ENCODE peak calls at places on chromosome 15, in six cellular contexts. One of them, this sample, is unnamed.

GRCh38 chr15:25175789-25176615 is 221.2 kb downstream of the SNRPN start:
- DNase-seq in cardiac fibroblast: no peak
- DNase-seq in dorsolateral prefrontal cortex: peak; percentile 18
- DNase-seq in hepatocyte: peak; percentile 1
- DNase-seq in adrenal gland: no peak
- DNase-seq in type B pancreatic cell: peak; percentile 58
- DNase-seq in this sample: peak; percentile 69

GRCh38 chr15:89746386-89746974 is 4.6 kb downstream of the MESP1 start:
- DNase-seq in cardiac fibroblast: no peak
- DNase-seq in dorsolateral prefrontal cortex: no peak
- DNase-seq in hepatocyte: no peak
- DNase-seq in adrenal gland: no peak
- DNase-seq in type B pancreatic cell: no peak
- DNase-seq in this sample: no peak

GRCh38 chr15:87293016-87293415 is 963.5 kb downstream of the NTRK3 start:
- DNase-seq in cardiac fibroblast: no peak
- DNase-seq in dorsolateral prefrontal cortex: no peak
- DNase-seq in hepatocyte: no peak
- DNase-seq in adrenal gland: no peak
- DNase-seq in type B pancreatic cell: no peak
- DNase-seq in this sample: no peak

GRCh38 chr15:95304116-95304873 is 1026.2 kb upstream of the NR2F2 start:
- DNase-seq in cardiac fibroblast: peak; percentile 76
- DNase-seq in dorsolateral prefrontal cortex: no peak
- DNase-seq in hepatocyte: peak; percentile 30
- DNase-seq in adrenal gland: no peak
- DNase-seq in type B pancreatic cell: no peak
- DNase-seq in this sample: no peak

GRCh38 chr15:101332061-101332467 is 37.0 kb upstream of the SNRPA1 start:
- DNase-seq in cardiac fibroblast: no peak
- DNase-seq in dorsolateral prefrontal cortex: no peak
- DNase-seq in hepatocyte: no peak
- DNase-seq in adrenal gland: no peak
- DNase-seq in type B pancreatic cell: no peak
- DNase-seq in this sample: peak; percentile 74

GRCh38 chr15:47485419-47485818 is 231.9 kb upstream of the SEMA6D start:
- DNase-seq in cardiac fibroblast: no peak
- DNase-seq in dorsolateral prefrontal cortex: no peak
- DNase-seq in hepatocyte: no peak
- DNase-seq in adrenal gland: no peak
- DNase-seq in type B pancreatic cell: no peak
- DNase-seq in this sample: no peak

GRCh38 chr15:101022876-101023275 is 103.7 kb downstream of the LRRK1 start:
- DNase-seq in cardiac fibroblast: no peak
- DNase-seq in dorsolateral prefrontal cortex: no peak
- DNase-seq in hepatocyte: no peak
- DNase-seq in adrenal gland: no peak
- DNase-seq in type B pancreatic cell: no peak
- DNase-seq in this sample: peak; percentile 81

GRCh38 chr15:72345280-72345679 is 25.3 kb upstream of the CELF6 start:
- DNase-seq in cardiac fibroblast: no peak
- DNase-seq in dorsolateral prefrontal cortex: no peak
- DNase-seq in hepatocyte: no peak
- DNase-seq in adrenal gland: no peak
- DNase-seq in type B pancreatic cell: no peak
- DNase-seq in this sample: no peak

GRCh38 chr15:44194397-44195150 is 497 bp downstream of the FRMD5 start:
- DNase-seq in cardiac fibroblast: peak; percentile 73
- DNase-seq in dorsolateral prefrontal cortex: peak; percentile 37
- DNase-seq in hepatocyte: peak; percentile 73
- DNase-seq in adrenal gland: peak; percentile 68
- DNase-seq in type B pancreatic cell: peak; percentile 70
- DNase-seq in this sample: no peak

GRCh38 chr15:101497017-101497416 is 7.5 kb upstream of the PCSK6 start:
- DNase-seq in cardiac fibroblast: no peak
- DNase-seq in dorsolateral prefrontal cortex: no peak
- DNase-seq in hepatocyte: no peak
- DNase-seq in adrenal gland: no peak
- DNase-seq in type B pancreatic cell: no peak
- DNase-seq in this sample: peak; percentile 67

GRCh38 chr15:69117431-69117841 is 43.0 kb upstream of the GLCE start:
- DNase-seq in cardiac fibroblast: no peak
- DNase-seq in dorsolateral prefrontal cortex: no peak
- DNase-seq in hepatocyte: no peak
- DNase-seq in adrenal gland: no peak
- DNase-seq in type B pancreatic cell: no peak
- DNase-seq in this sample: no peak

GRCh38 chr15:48993411-48993810 is 29.7 kb upstream of the SHC4 start:
- DNase-seq in cardiac fibroblast: no peak
- DNase-seq in dorsolateral prefrontal cortex: no peak
- DNase-seq in hepatocyte: no peak
- DNase-seq in adrenal gland: no peak
- DNase-seq in type B pancreatic cell: no peak
- DNase-seq in this sample: no peak

GRCh38 chr15:59685737-59686297 is 3.3 kb downstream of the BNIP2 start:
- DNase-seq in cardiac fibroblast: peak; percentile 59
- DNase-seq in dorsolateral prefrontal cortex: no peak
- DNase-seq in hepatocyte: no peak
- DNase-seq in adrenal gland: no peak
- DNase-seq in type B pancreatic cell: no peak
- DNase-seq in this sample: no peak

GRCh38 chr15:73388256-73388781 is 19.6 kb upstream of the HCN4 start:
- DNase-seq in cardiac fibroblast: peak; percentile 79
- DNase-seq in dorsolateral prefrontal cortex: no peak
- DNase-seq in hepatocyte: peak; percentile 55
- DNase-seq in adrenal gland: peak; percentile 5
- DNase-seq in type B pancreatic cell: no peak
- DNase-seq in this sample: no peak

GRCh38 chr15:100341662-100342560 is at the start of gene ADAMTS17:
- DNase-seq in cardiac fibroblast: peak; percentile 80
- DNase-seq in dorsolateral prefrontal cortex: peak; percentile 95
- DNase-seq in hepatocyte: peak; percentile 97
- DNase-seq in adrenal gland: peak; percentile 97
- DNase-seq in type B pancreatic cell: peak; percentile 95
- DNase-seq in this sample: peak; percentile 98

GRCh38 chr15:94205366-94205765 is 26.0 kb upstream of the MCTP2 start:
- DNase-seq in cardiac fibroblast: no peak
- DNase-seq in dorsolateral prefrontal cortex: no peak
- DNase-seq in hepatocyte: no peak
- DNase-seq in adrenal gland: no peak
- DNase-seq in type B pancreatic cell: no peak
- DNase-seq in this sample: no peak

GRCh38 chr15:41788262-41788661 is 14.0 kb downstream of the MAPKBP1 start:
- DNase-seq in cardiac fibroblast: no peak
- DNase-seq in dorsolateral prefrontal cortex: no peak
- DNase-seq in hepatocyte: no peak
- DNase-seq in adrenal gland: no peak
- DNase-seq in type B pancreatic cell: no peak
- DNase-seq in this sample: no peak

GRCh38 chr15:42711746-42712145 is 25.2 kb downstream of the CDAN1 start:
- DNase-seq in cardiac fibroblast: no peak
- DNase-seq in dorsolateral prefrontal cortex: no peak
- DNase-seq in hepatocyte: no peak
- DNase-seq in adrenal gland: no peak
- DNase-seq in type B pancreatic cell: no peak
- DNase-seq in this sample: no peak

GRCh38 chr15:71874245-71874644 is 63.9 kb downstream of the NR2E3 start:
- DNase-seq in cardiac fibroblast: no peak
- DNase-seq in dorsolateral prefrontal cortex: no peak
- DNase-seq in hepatocyte: no peak
- DNase-seq in adrenal gland: no peak
- DNase-seq in type B pancreatic cell: no peak
- DNase-seq in this sample: no peak

GRCh38 chr15:66714543-66714981 is 12.5 kb downstream of the SMAD6 start:
- DNase-seq in cardiac fibroblast: peak; percentile 35
- DNase-seq in dorsolateral prefrontal cortex: no peak
- DNase-seq in hepatocyte: peak; percentile 49
- DNase-seq in adrenal gland: no peak
- DNase-seq in type B pancreatic cell: no peak
- DNase-seq in this sample: no peak

GRCh38 chr15:97961067-97961954 is 808 bp downstream of the ARRDC4 start:
- DNase-seq in cardiac fibroblast: peak; percentile 18
- DNase-seq in dorsolateral prefrontal cortex: peak; percentile 34
- DNase-seq in hepatocyte: peak; percentile 59
- DNase-seq in adrenal gland: peak; percentile 66
- DNase-seq in type B pancreatic cell: no peak
- DNase-seq in this sample: no peak

GRCh38 chr15:73930790-73931281 is 4.6 kb downstream of the LOXL1 start:
- DNase-seq in cardiac fibroblast: no peak
- DNase-seq in dorsolateral prefrontal cortex: no peak
- DNase-seq in hepatocyte: peak; percentile 51
- DNase-seq in adrenal gland: peak; percentile 44
- DNase-seq in type B pancreatic cell: no peak
- DNase-seq in this sample: no peak

GRCh38 chr15:50164458-50164857 is 17.5 kb upstream of the SLC27A2 start:
- DNase-seq in cardiac fibroblast: peak; percentile 27
- DNase-seq in dorsolateral prefrontal cortex: no peak
- DNase-seq in hepatocyte: no peak
- DNase-seq in adrenal gland: peak; percentile 79
- DNase-seq in type B pancreatic cell: no peak
- DNase-seq in this sample: no peak

GRCh38 chr15:64387562-64388168 is at the start of gene TRIP4:
- DNase-seq in cardiac fibroblast: peak; percentile 98
- DNase-seq in dorsolateral prefrontal cortex: peak; percentile 91
- DNase-seq in hepatocyte: peak; percentile 96
- DNase-seq in adrenal gland: peak; percentile 97
- DNase-seq in type B pancreatic cell: peak; percentile 95
- DNase-seq in this sample: peak; percentile 97
- TF ChIP-seq CTCF in cardiac fibroblast: peak; percentile 21
- TF ChIP-seq CTCF in dorsolateral prefrontal cortex: peak; percentile 44
- TF ChIP-seq CTCF in hepatocyte: peak; percentile 14
- TF ChIP-seq CTCF in adrenal gland: peak; percentile 12
- TF ChIP-seq CTCF in type B pancreatic cell: no peak
- TF ChIP-seq CTCF in this sample: no peak

GRCh38 chr15:37101634-37102314 is 1.4 kb upstream of the MEIS2 start:
- DNase-seq in cardiac fibroblast: peak; percentile 78
- DNase-seq in dorsolateral prefrontal cortex: no peak
- DNase-seq in hepatocyte: peak; percentile 85
- DNase-seq in adrenal gland: peak; percentile 87
- DNase-seq in type B pancreatic cell: peak; percentile 84
- DNase-seq in this sample: no peak
- TF ChIP-seq CTCF in cardiac fibroblast: no peak
- TF ChIP-seq CTCF in dorsolateral prefrontal cortex: no peak
- TF ChIP-seq CTCF in hepatocyte: no peak
- TF ChIP-seq CTCF in adrenal gland: no peak
- TF ChIP-seq CTCF in type B pancreatic cell: peak; percentile 17
- TF ChIP-seq CTCF in this sample: no peak

GRCh38 chr15:62241135-62241770 is 76.2 kb upstream of the C2CD4B start:
- DNase-seq in cardiac fibroblast: peak; percentile 13
- DNase-seq in dorsolateral prefrontal cortex: no peak
- DNase-seq in hepatocyte: peak; percentile 24
- DNase-seq in adrenal gland: peak; percentile 6
- DNase-seq in type B pancreatic cell: no peak
- DNase-seq in this sample: no peak
- TF ChIP-seq CTCF in cardiac fibroblast: peak; percentile 46
- TF ChIP-seq CTCF in dorsolateral prefrontal cortex: no peak
- TF ChIP-seq CTCF in hepatocyte: peak; percentile 16
- TF ChIP-seq CTCF in adrenal gland: no peak
- TF ChIP-seq CTCF in type B pancreatic cell: peak; percentile 62
- TF ChIP-seq CTCF in this sample: no peak

GRCh38 chr15:88622605-88622975 is 1.4 kb downstream of the AEN start:
- DNase-seq in cardiac fibroblast: no peak
- DNase-seq in dorsolateral prefrontal cortex: no peak
- DNase-seq in hepatocyte: no peak
- DNase-seq in adrenal gland: no peak
- DNase-seq in type B pancreatic cell: no peak
- DNase-seq in this sample: no peak

GRCh38 chr15:88619796-88620195 is 1.3 kb upstream of the AEN start:
- DNase-seq in cardiac fibroblast: no peak
- DNase-seq in dorsolateral prefrontal cortex: no peak
- DNase-seq in hepatocyte: no peak
- DNase-seq in adrenal gland: no peak
- DNase-seq in type B pancreatic cell: no peak
- DNase-seq in this sample: peak; percentile 22

GRCh38 chr15:88623061-88623460 is 1.9 kb downstream of the AEN start:
- DNase-seq in cardiac fibroblast: peak; percentile 90
- DNase-seq in dorsolateral prefrontal cortex: no peak
- DNase-seq in hepatocyte: peak; percentile 54
- DNase-seq in adrenal gland: peak; percentile 67
- DNase-seq in type B pancreatic cell: no peak
- DNase-seq in this sample: no peak

GRCh38 chr15:88621789-88622604 is 857 bp downstream of the AEN start:
- DNase-seq in cardiac fibroblast: peak; percentile 64
- DNase-seq in dorsolateral prefrontal cortex: no peak
- DNase-seq in hepatocyte: peak; percentile 45
- DNase-seq in adrenal gland: peak; percentile 58
- DNase-seq in type B pancreatic cell: no peak
- DNase-seq in this sample: no peak

DNA sequence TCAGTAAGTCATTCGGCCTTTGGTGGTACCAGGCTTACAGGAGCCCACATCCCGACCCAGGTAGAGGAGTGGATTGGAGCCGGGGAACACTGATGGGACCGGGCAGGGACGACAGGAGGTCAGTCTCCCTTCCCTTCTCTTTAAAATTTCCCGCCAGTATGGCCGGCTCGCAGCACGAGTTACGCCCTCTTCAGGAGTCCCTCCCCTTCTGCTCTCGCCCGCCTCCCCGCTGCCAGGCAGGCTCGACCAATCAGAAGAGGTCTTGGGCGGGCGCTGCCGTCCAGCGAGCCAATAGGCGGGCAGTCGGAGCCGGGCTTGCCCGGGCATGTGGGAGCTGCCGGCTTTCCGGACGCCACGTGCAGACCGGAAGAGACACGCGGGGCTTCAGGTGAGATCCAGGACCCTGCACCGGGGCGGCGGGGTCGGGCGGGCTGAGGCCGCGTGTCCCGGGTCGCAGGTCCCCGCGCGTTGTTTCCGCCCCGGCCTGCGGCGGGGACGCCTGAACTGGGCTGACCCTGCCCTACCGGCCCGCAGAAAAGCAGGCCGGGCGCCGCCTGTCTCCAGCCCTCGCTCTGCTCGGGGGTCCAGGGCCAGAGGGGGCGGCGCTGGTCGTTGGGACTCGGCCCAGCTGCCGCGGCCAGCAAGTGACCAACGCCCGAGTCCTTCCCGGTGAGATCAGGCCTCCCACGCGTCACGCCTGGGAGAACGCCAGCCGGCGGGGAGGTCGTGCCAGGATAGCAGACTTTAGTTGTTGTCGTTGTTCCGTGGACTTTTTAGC is at the start of gene AEN:
- DNase-seq in cardiac fibroblast: peak; percentile 96
- DNase-seq in dorsolateral prefrontal cortex: peak; percentile 91
- DNase-seq in hepatocyte: peak; percentile 98
- DNase-seq in adrenal gland: peak; percentile 97
- DNase-seq in type B pancreatic cell: peak; percentile 97
- DNase-seq in this sample: peak; percentile 98
- TF ChIP-seq CTCF in cardiac fibroblast: no peak
- TF ChIP-seq CTCF in dorsolateral prefrontal cortex: peak; percentile 71
- TF ChIP-seq CTCF in hepatocyte: no peak
- TF ChIP-seq CTCF in adrenal gland: no peak
- TF ChIP-seq CTCF in type B pancreatic cell: no peak
- TF ChIP-seq CTCF in this sample: no peak

This sample was measured in vagina.